ENCODE peak calls at places on chromosomes 12 and 14, in nine cellular contexts. C is Kasumi-1, Z is lung microvascular endothelial cell, K is hepatocyte, Y is AG09319, V is Peyer's patch, M is RWPE1, B is AG20443, W is lower lobe of right lung. R is an unnamed sample.

GRCh38 chr14:50978888-50979287 is 34.6 kb upstream of the PYGL start:
- DNase-seq in C (no peak), Z (no peak), K (no peak), Y (no peak), V (no peak), M (no peak), B (no peak), W (no peak), R (no peak)

GRCh38 chr12:56521209-56521589 is 421 bp upstream of the RBMS2 start:
- DNase-seq in C (no peak), Z (no peak), K (no peak), Y (no peak), V (no peak), M (no peak), B (no peak), W (peak), R (no peak)

GRCh38 chr12:64097346-64098105 is 124.6 kb downstream of the KICS2 start:
- DNase-seq in C (no peak), Z (peak), K (no peak), Y (no peak), V (no peak), M (no peak), B (no peak), W (no peak), R (no peak)

GRCh38 chr12:53052419-53053222 is 2.8 kb downstream of the TNS2 start:
- DNase-seq in C (no peak), Z (peak), K (peak), Y (no peak), V (peak), M (no peak), B (peak), W (peak), R (no peak)

GRCh38 chr12:31300341-31300740 is 25.6 kb downstream of the SINHCAF start:
- DNase-seq in C (peak), Z (no peak), K (no peak), Y (no peak), V (no peak), M (no peak), B (no peak), W (no peak), R (no peak)

GRCh38 chr12:108890208-108890607 is 10.3 kb downstream of the DAO start:
- DNase-seq in C (no peak), Z (peak), K (no peak), Y (no peak), V (no peak), M (peak), B (peak), W (no peak), R (no peak)

GRCh38 chr14:53151867-53152626 is 1.1 kb downstream of the DDHD1 start:
- DNase-seq in C (peak), Z (peak), K (peak), Y (no peak), V (peak), M (peak), B (peak), W (peak), R (peak)

GRCh38 chr14:53060046-53060445 is 93.1 kb downstream of the DDHD1 start:
- DNase-seq in C (no peak), Z (peak), K (no peak), Y (no peak), V (no peak), M (no peak), B (no peak), W (no peak), R (no peak)

GRCh38 chr14:52069617-52070431 is 965 bp upstream of the NID2 start:
- DNase-seq in C (no peak), Z (peak), K (peak), Y (no peak), V (no peak), M (no peak), B (peak), W (no peak), R (no peak)

GRCh38 chr14:74038015-74038859 is 19.1 kb downstream of the BBOF1 start:
- DNase-seq in C (peak), Z (peak), K (peak), Y (peak), V (no peak), M (peak), B (peak), W (no peak), R (peak)

GRCh38 chr14:55254581-55254980 is 16.6 kb upstream of the FBXO34 start:
- DNase-seq in C (no peak), Z (no peak), K (no peak), Y (no peak), V (no peak), M (no peak), B (no peak), W (no peak), R (no peak)

GRCh38 chr12:45464699-45465098 is 248.8 kb downstream of the ANO6 start:
- DNase-seq in C (no peak), Z (no peak), K (no peak), Y (no peak), V (no peak), M (no peak), B (no peak), W (no peak), R (no peak)

GRCh38 chr14:75454963-75455546 is 27.2 kb downstream of the JDP2 start:
- DNase-seq in C (peak), Z (peak), K (peak), Y (peak), V (no peak), M (no peak), B (peak), W (peak), R (no peak)

GRCh38 chr14:57199911-57200310 is 68.8 kb downstream of the EXOC5 start:
- DNase-seq in C (no peak), Z (peak), K (no peak), Y (no peak), V (no peak), M (peak), B (peak), W (no peak), R (no peak)

GRCh38 chr12:42756841-42757661 is 167.5 kb upstream of the PRICKLE1 start:
- DNase-seq in C (no peak), Z (peak), K (peak), Y (peak), V (no peak), M (peak), B (peak), W (no peak), R (no peak)

GRCh38 chr14:70718383-70719123 is 76.8 kb downstream of the TTC9 start:
- DNase-seq in C (no peak), Z (no peak), K (no peak), Y (no peak), V (no peak), M (peak), B (no peak), W (no peak), R (no peak)

GRCh38 chr12:39935839-39936238 is 170.0 kb downstream of the SLC2A13 start:
- DNase-seq in C (no peak), Z (no peak), K (no peak), Y (no peak), V (no peak), M (no peak), B (no peak), W (no peak), R (no peak)

GRCh38 chr14:101506211-101506920 is 54.9 kb upstream of the DIO3 start:
- DNase-seq in C (no peak), Z (no peak), K (no peak), Y (no peak), V (no peak), M (no peak), B (no peak), W (peak), R (no peak)

GRCh38 chr14:68911594-68912227 is 67.4 kb downstream of the ACTN1 start:
- DNase-seq in C (peak), Z (peak), K (peak), Y (peak), V (peak), M (peak), B (peak), W (peak), R (peak)

GRCh38 chr14:53526190-53526589 is 373.1 kb upstream of the DDHD1 start:
- DNase-seq in C (no peak), Z (no peak), K (no peak), Y (no peak), V (no peak), M (no peak), B (no peak), W (no peak), R (no peak)

GRCh38 chr14:99774526-99775307 is 18.5 kb upstream of the EML1 start:
- DNase-seq in C (no peak), Z (peak), K (peak), Y (no peak), V (peak), M (no peak), B (peak), W (no peak), R (no peak)

GRCh38 chr12:6026998-6027397 is 81.9 kb upstream of the ANO2 start:
- DNase-seq in C (no peak), Z (peak), K (no peak), Y (no peak), V (no peak), M (no peak), B (no peak), W (no peak), R (no peak)

GRCh38 chr14:75568791-75569190 is 9.6 kb upstream of the FLVCR2 start:
- DNase-seq in C (no peak), Z (no peak), K (no peak), Y (no peak), V (no peak), M (no peak), B (no peak), W (no peak), R (no peak)

GRCh38 chr12:129635003-129635685 is 268.7 kb downstream of the TMEM132D start:
- DNase-seq in C (no peak), Z (no peak), K (no peak), Y (no peak), V (no peak), M (no peak), B (no peak), W (no peak), R (no peak)

GRCh38 chr14:73173092-73173735 is 36.9 kb downstream of the PSEN1 start:
- DNase-seq in C (peak), Z (peak), K (peak), Y (peak), V (no peak), M (peak), B (peak), W (no peak), R (no peak)

R was measured in GDM1.